ENCODE peak calls at places on chromosomes 11 and 22, in ten cellular contexts. One of them, this sample, is unnamed.

GRCh38 chr22:25494774-25495173 is 69.7 kb upstream of the GRK3 start:
- DNase-seq in HFF-Myc: no peak
- DNase-seq in cardiac muscle cell: no peak
- DNase-seq in lower leg skin: no peak
- DNase-seq in body of pancreas: no peak
- DNase-seq in AG09319: no peak
- DNase-seq in WTC11: no peak
- DNase-seq in left ventricle myocardium inferior: no peak
- DNase-seq in type B pancreatic cell: no peak
- DNase-seq in transverse colon: no peak
- DNase-seq in this sample: no peak

GRCh38 chr22:46060292-46061123 is 83.5 kb upstream of the WNT7B start:
- DNase-seq in HFF-Myc: no peak
- DNase-seq in cardiac muscle cell: no peak
- DNase-seq in lower leg skin: no peak
- DNase-seq in body of pancreas: no peak
- DNase-seq in AG09319: no peak
- DNase-seq in WTC11: peak; percentile 3
- DNase-seq in left ventricle myocardium inferior: no peak
- DNase-seq in type B pancreatic cell: no peak
- DNase-seq in transverse colon: no peak
- DNase-seq in this sample: no peak

GRCh38 chr22:32850591-32851517 is 49.3 kb downstream of the TIMP3 start:
- DNase-seq in HFF-Myc: no peak
- DNase-seq in cardiac muscle cell: peak; percentile 64
- DNase-seq in lower leg skin: peak; percentile 96
- DNase-seq in body of pancreas: no peak
- DNase-seq in AG09319: no peak
- DNase-seq in WTC11: no peak
- DNase-seq in left ventricle myocardium inferior: peak; percentile 86
- DNase-seq in type B pancreatic cell: no peak
- DNase-seq in transverse colon: peak; percentile 63
- DNase-seq in this sample: no peak

GRCh38 chr11:117786099-117786870 is 10.7 kb downstream of the DSCAML1 start:
- DNase-seq in HFF-Myc: no peak
- DNase-seq in cardiac muscle cell: no peak
- DNase-seq in lower leg skin: no peak
- DNase-seq in body of pancreas: no peak
- DNase-seq in AG09319: no peak
- DNase-seq in WTC11: no peak
- DNase-seq in left ventricle myocardium inferior: no peak
- DNase-seq in type B pancreatic cell: no peak
- DNase-seq in transverse colon: no peak
- DNase-seq in this sample: no peak

GRCh38 chr11:2911088-2912037 is 17.9 kb downstream of the PHLDA2 start:
- DNase-seq in HFF-Myc: no peak
- DNase-seq in cardiac muscle cell: no peak
- DNase-seq in lower leg skin: no peak
- DNase-seq in body of pancreas: no peak
- DNase-seq in AG09319: no peak
- DNase-seq in WTC11: no peak
- DNase-seq in left ventricle myocardium inferior: no peak
- DNase-seq in type B pancreatic cell: no peak
- DNase-seq in transverse colon: no peak
- DNase-seq in this sample: no peak

GRCh38 chr22:42857845-42858481 is 890 bp upstream of the ARFGAP3 start:
- DNase-seq in HFF-Myc: no peak
- DNase-seq in cardiac muscle cell: no peak
- DNase-seq in lower leg skin: no peak
- DNase-seq in body of pancreas: peak; percentile 60
- DNase-seq in AG09319: no peak
- DNase-seq in WTC11: no peak
- DNase-seq in left ventricle myocardium inferior: no peak
- DNase-seq in type B pancreatic cell: no peak
- DNase-seq in transverse colon: no peak
- DNase-seq in this sample: no peak

GRCh38 chr22:32546480-32546879 is 71.9 kb downstream of the FBXO7 start:
- DNase-seq in HFF-Myc: no peak
- DNase-seq in cardiac muscle cell: no peak
- DNase-seq in lower leg skin: peak; percentile 71
- DNase-seq in body of pancreas: no peak
- DNase-seq in AG09319: no peak
- DNase-seq in WTC11: no peak
- DNase-seq in left ventricle myocardium inferior: no peak
- DNase-seq in type B pancreatic cell: no peak
- DNase-seq in transverse colon: no peak
- DNase-seq in this sample: no peak

GRCh38 chr11:32562839-32563599 is 20.6 kb upstream of the EIF3M start:
- DNase-seq in HFF-Myc: no peak
- DNase-seq in cardiac muscle cell: peak; percentile 56
- DNase-seq in lower leg skin: no peak
- DNase-seq in body of pancreas: no peak
- DNase-seq in AG09319: no peak
- DNase-seq in WTC11: no peak
- DNase-seq in left ventricle myocardium inferior: no peak
- DNase-seq in type B pancreatic cell: no peak
- DNase-seq in transverse colon: no peak
- DNase-seq in this sample: no peak

GRCh38 chr22:49540084-49540483 is 287.6 kb downstream of the BRD1 start:
- DNase-seq in HFF-Myc: no peak
- DNase-seq in cardiac muscle cell: no peak
- DNase-seq in lower leg skin: peak; percentile 25
- DNase-seq in body of pancreas: no peak
- DNase-seq in AG09319: no peak
- DNase-seq in WTC11: no peak
- DNase-seq in left ventricle myocardium inferior: no peak
- DNase-seq in type B pancreatic cell: no peak
- DNase-seq in transverse colon: no peak
- DNase-seq in this sample: no peak

GRCh38 chr11:76216536-76217326 is 10.4 kb upstream of the WNT11 start:
- DNase-seq in HFF-Myc: no peak
- DNase-seq in cardiac muscle cell: no peak
- DNase-seq in lower leg skin: no peak
- DNase-seq in body of pancreas: no peak
- DNase-seq in AG09319: no peak
- DNase-seq in WTC11: no peak
- DNase-seq in left ventricle myocardium inferior: peak; percentile 10
- DNase-seq in type B pancreatic cell: no peak
- DNase-seq in transverse colon: no peak
- DNase-seq in this sample: no peak

GRCh38 chr22:29311468-29312217 is 3.9 kb downstream of the RASL10A start:
- DNase-seq in HFF-Myc: no peak
- DNase-seq in cardiac muscle cell: peak; percentile 24
- DNase-seq in lower leg skin: peak; percentile 92
- DNase-seq in body of pancreas: no peak
- DNase-seq in AG09319: no peak
- DNase-seq in WTC11: no peak
- DNase-seq in left ventricle myocardium inferior: no peak
- DNase-seq in type B pancreatic cell: peak; percentile 68
- DNase-seq in transverse colon: no peak
- DNase-seq in this sample: no peak

GRCh38 chr22:29312218-29313125 is 3.0 kb downstream of the RASL10A start:
- DNase-seq in HFF-Myc: no peak
- DNase-seq in cardiac muscle cell: no peak
- DNase-seq in lower leg skin: peak; percentile 83
- DNase-seq in body of pancreas: peak; percentile 22
- DNase-seq in AG09319: no peak
- DNase-seq in WTC11: no peak
- DNase-seq in left ventricle myocardium inferior: no peak
- DNase-seq in type B pancreatic cell: no peak
- DNase-seq in transverse colon: no peak
- DNase-seq in this sample: no peak

GRCh38 chr22:29314537-29315285 is 786 bp downstream of the RASL10A start:
- DNase-seq in HFF-Myc: no peak
- DNase-seq in cardiac muscle cell: no peak
- DNase-seq in lower leg skin: no peak
- DNase-seq in body of pancreas: no peak
- DNase-seq in AG09319: no peak
- DNase-seq in WTC11: no peak
- DNase-seq in left ventricle myocardium inferior: no peak
- DNase-seq in type B pancreatic cell: no peak
- DNase-seq in transverse colon: peak; percentile 39
- DNase-seq in this sample: no peak

GRCh38 chr22:29314074-29314473 is 1.4 kb downstream of the RASL10A start:
- DNase-seq in HFF-Myc: no peak
- DNase-seq in cardiac muscle cell: no peak
- DNase-seq in lower leg skin: no peak
- DNase-seq in body of pancreas: no peak
- DNase-seq in AG09319: no peak
- DNase-seq in WTC11: no peak
- DNase-seq in left ventricle myocardium inferior: no peak
- DNase-seq in type B pancreatic cell: no peak
- DNase-seq in transverse colon: peak; percentile 83
- DNase-seq in this sample: no peak

GRCh38 chr22:29313126-29314071 is 2.1 kb downstream of the RASL10A start:
- DNase-seq in HFF-Myc: no peak
- DNase-seq in cardiac muscle cell: peak; percentile 65
- DNase-seq in lower leg skin: no peak
- DNase-seq in body of pancreas: peak; percentile 16
- DNase-seq in AG09319: no peak
- DNase-seq in WTC11: peak; percentile 79
- DNase-seq in left ventricle myocardium inferior: no peak
- DNase-seq in type B pancreatic cell: no peak
- DNase-seq in transverse colon: peak; percentile 48
- DNase-seq in this sample: no peak
- TF ChIP-seq CTCF in HFF-Myc: peak; percentile 74
- TF ChIP-seq CTCF in cardiac muscle cell: peak; percentile 75
- TF ChIP-seq CTCF in lower leg skin: no peak
- TF ChIP-seq CTCF in body of pancreas: peak; percentile 19
- TF ChIP-seq CTCF in AG09319: peak; percentile 42
- TF ChIP-seq CTCF in WTC11: peak; percentile 99
- TF ChIP-seq CTCF in left ventricle myocardium inferior: peak; percentile 69
- TF ChIP-seq CTCF in type B pancreatic cell: peak; percentile 71
- TF ChIP-seq CTCF in transverse colon: peak; percentile 88
- TF ChIP-seq CTCF in this sample: peak; percentile 53

DNA sequence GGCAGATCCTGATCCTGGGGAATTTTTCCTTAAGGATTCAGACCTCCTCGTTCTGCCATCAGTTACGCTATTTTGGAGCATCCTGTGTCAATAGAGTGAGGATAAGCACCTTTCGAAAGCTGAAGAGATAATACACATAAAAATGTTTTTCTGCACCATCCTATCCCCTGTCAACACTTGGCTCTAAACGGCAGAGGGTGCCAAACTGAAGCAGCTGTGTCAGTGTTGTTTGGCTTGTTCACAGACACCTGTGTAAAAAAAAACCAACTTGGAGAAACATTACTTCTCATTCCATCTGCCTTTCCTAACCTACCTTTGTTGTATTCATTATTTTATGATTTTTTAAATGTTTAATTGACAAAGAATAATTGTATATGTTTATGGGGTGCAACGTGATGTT is 417.0 kb upstream of the DDI1 start:
- DNase-seq in HFF-Myc: no peak
- DNase-seq in cardiac muscle cell: no peak
- DNase-seq in lower leg skin: no peak
- DNase-seq in body of pancreas: no peak
- DNase-seq in AG09319: no peak
- DNase-seq in WTC11: no peak
- DNase-seq in left ventricle myocardium inferior: no peak
- DNase-seq in type B pancreatic cell: no peak
- DNase-seq in transverse colon: no peak
- DNase-seq in this sample: no peak
- TF ChIP-seq CTCF in HFF-Myc: peak; percentile 28
- TF ChIP-seq CTCF in cardiac muscle cell: peak; percentile 24
- TF ChIP-seq CTCF in lower leg skin: no peak
- TF ChIP-seq CTCF in body of pancreas: no peak
- TF ChIP-seq CTCF in AG09319: peak; percentile 15
- TF ChIP-seq CTCF in WTC11: no peak
- TF ChIP-seq CTCF in left ventricle myocardium inferior: no peak
- TF ChIP-seq CTCF in type B pancreatic cell: peak; percentile 33
- TF ChIP-seq CTCF in transverse colon: no peak
- TF ChIP-seq CTCF in this sample: peak; percentile 22

GRCh38 chr11:63887600-63887999 is 29.4 kb downstream of the RCOR2 start:
- DNase-seq in HFF-Myc: no peak
- DNase-seq in cardiac muscle cell: no peak
- DNase-seq in lower leg skin: no peak
- DNase-seq in body of pancreas: no peak
- DNase-seq in AG09319: no peak
- DNase-seq in WTC11: no peak
- DNase-seq in left ventricle myocardium inferior: no peak
- DNase-seq in type B pancreatic cell: no peak
- DNase-seq in transverse colon: no peak
- DNase-seq in this sample: no peak

GRCh38 chr11:63888170-63889086 is 28.5 kb downstream of the RCOR2 start:
- DNase-seq in HFF-Myc: no peak
- DNase-seq in cardiac muscle cell: peak; percentile 80
- DNase-seq in lower leg skin: peak; percentile 92
- DNase-seq in body of pancreas: peak; percentile 78
- DNase-seq in AG09319: no peak
- DNase-seq in WTC11: peak; percentile 62
- DNase-seq in left ventricle myocardium inferior: peak; percentile 44
- DNase-seq in type B pancreatic cell: no peak
- DNase-seq in transverse colon: peak; percentile 84
- DNase-seq in this sample: no peak

GRCh38 chr11:63892233-63892632 is 24.7 kb downstream of the RCOR2 start:
- DNase-seq in HFF-Myc: no peak
- DNase-seq in cardiac muscle cell: peak; percentile 61
- DNase-seq in lower leg skin: no peak
- DNase-seq in body of pancreas: no peak
- DNase-seq in AG09319: no peak
- DNase-seq in WTC11: no peak
- DNase-seq in left ventricle myocardium inferior: no peak
- DNase-seq in type B pancreatic cell: no peak
- DNase-seq in transverse colon: no peak
- DNase-seq in this sample: no peak

GRCh38 chr11:63890368-63890767 is 26.6 kb downstream of the RCOR2 start:
- DNase-seq in HFF-Myc: no peak
- DNase-seq in cardiac muscle cell: no peak
- DNase-seq in lower leg skin: no peak
- DNase-seq in body of pancreas: no peak
- DNase-seq in AG09319: no peak
- DNase-seq in WTC11: no peak
- DNase-seq in left ventricle myocardium inferior: no peak
- DNase-seq in type B pancreatic cell: no peak
- DNase-seq in transverse colon: no peak
- DNase-seq in this sample: no peak

GRCh38 chr11:63889344-63889743 is 27.6 kb downstream of the RCOR2 start:
- DNase-seq in HFF-Myc: no peak
- DNase-seq in cardiac muscle cell: no peak
- DNase-seq in lower leg skin: no peak
- DNase-seq in body of pancreas: no peak
- DNase-seq in AG09319: no peak
- DNase-seq in WTC11: no peak
- DNase-seq in left ventricle myocardium inferior: no peak
- DNase-seq in type B pancreatic cell: no peak
- DNase-seq in transverse colon: peak; percentile 77
- DNase-seq in this sample: no peak
- TF ChIP-seq CTCF in HFF-Myc: no peak
- TF ChIP-seq CTCF in cardiac muscle cell: no peak
- TF ChIP-seq CTCF in lower leg skin: no peak
- TF ChIP-seq CTCF in body of pancreas: no peak
- TF ChIP-seq CTCF in AG09319: no peak
- TF ChIP-seq CTCF in WTC11: no peak
- TF ChIP-seq CTCF in left ventricle myocardium inferior: no peak
- TF ChIP-seq CTCF in type B pancreatic cell: no peak
- TF ChIP-seq CTCF in transverse colon: no peak
- TF ChIP-seq CTCF in this sample: no peak

DNA sequence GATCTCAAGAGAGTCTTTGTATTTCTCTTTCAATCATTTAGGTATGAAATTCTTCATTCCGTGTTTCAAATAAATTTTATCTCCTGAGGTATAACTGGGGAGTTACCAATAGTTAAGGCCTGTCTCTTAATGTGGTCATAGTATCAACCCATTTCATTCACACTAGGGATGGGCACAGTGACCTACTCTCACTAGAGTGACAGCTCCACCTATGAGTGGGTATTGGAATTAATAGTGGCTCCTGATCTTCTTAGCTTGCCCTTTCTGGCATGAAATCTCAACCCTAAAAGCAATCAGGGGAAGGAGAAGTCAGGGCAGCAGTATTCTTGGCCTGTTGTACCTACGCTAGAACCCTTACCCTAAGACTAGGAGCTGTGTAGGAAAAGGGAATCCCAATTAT is 507.7 kb downstream of the FAM181B start:
- DNase-seq in HFF-Myc: no peak
- DNase-seq in cardiac muscle cell: no peak
- DNase-seq in lower leg skin: no peak
- DNase-seq in body of pancreas: no peak
- DNase-seq in AG09319: no peak
- DNase-seq in WTC11: no peak
- DNase-seq in left ventricle myocardium inferior: no peak
- DNase-seq in type B pancreatic cell: no peak
- DNase-seq in transverse colon: no peak
- DNase-seq in this sample: no peak
- TF ChIP-seq CTCF in HFF-Myc: no peak
- TF ChIP-seq CTCF in cardiac muscle cell: no peak
- TF ChIP-seq CTCF in lower leg skin: no peak
- TF ChIP-seq CTCF in body of pancreas: no peak
- TF ChIP-seq CTCF in AG09319: no peak
- TF ChIP-seq CTCF in WTC11: no peak
- TF ChIP-seq CTCF in left ventricle myocardium inferior: no peak
- TF ChIP-seq CTCF in type B pancreatic cell: no peak
- TF ChIP-seq CTCF in transverse colon: no peak
- TF ChIP-seq CTCF in this sample: no peak